ENCODE peak calls at places on chromosomes 16 and 17, in four cellular contexts. One of them, this sample, is unnamed.

GRCh38 chr17:36947922-36948716 is 635 bp upstream of the AATF start:
- DNase-seq in cardiac muscle cell: no peak
- DNase-seq in aorta: no peak
- DNase-seq in naive thymus-derived CD4-positive, alpha-beta T cell: peak; percentile 11
- DNase-seq in this sample: no peak

GRCh38 chr17:44633998-44634397 is 22.3 kb upstream of the MEIOC start:
- DNase-seq in cardiac muscle cell: no peak
- DNase-seq in aorta: no peak
- DNase-seq in naive thymus-derived CD4-positive, alpha-beta T cell: no peak
- DNase-seq in this sample: no peak

GRCh38 chr17:82098939-82099765 is 1.1 kb upstream of the FASN start:
- DNase-seq in cardiac muscle cell: no peak
- DNase-seq in aorta: no peak
- DNase-seq in naive thymus-derived CD4-positive, alpha-beta T cell: no peak
- DNase-seq in this sample: no peak

GRCh38 chr16:74726056-74726455 is 25.4 kb upstream of the MLKL start:
- DNase-seq in cardiac muscle cell: no peak
- DNase-seq in aorta: no peak
- DNase-seq in naive thymus-derived CD4-positive, alpha-beta T cell: no peak
- DNase-seq in this sample: no peak

GRCh38 chr16:66923247-66923851 is 2.0 kb downstream of the RRAD start:
- DNase-seq in cardiac muscle cell: peak; percentile 83
- DNase-seq in aorta: peak; percentile 92
- DNase-seq in naive thymus-derived CD4-positive, alpha-beta T cell: no peak
- DNase-seq in this sample: no peak

GRCh38 chr17:3754458-3755334 is 31.0 kb downstream of the HASPIN start:
- DNase-seq in cardiac muscle cell: no peak
- DNase-seq in aorta: no peak
- DNase-seq in naive thymus-derived CD4-positive, alpha-beta T cell: peak; percentile 75
- DNase-seq in this sample: peak; percentile 91

GRCh38 chr17:61017317-61018001 is 339.8 kb downstream of the BCAS3 start:
- DNase-seq in cardiac muscle cell: no peak
- DNase-seq in aorta: no peak
- DNase-seq in naive thymus-derived CD4-positive, alpha-beta T cell: no peak
- DNase-seq in this sample: no peak

GRCh38 chr16:51326131-51326856 is 175.2 kb upstream of the SALL1 start:
- DNase-seq in cardiac muscle cell: peak; percentile 78
- DNase-seq in aorta: no peak
- DNase-seq in naive thymus-derived CD4-positive, alpha-beta T cell: no peak
- DNase-seq in this sample: no peak

GRCh38 chr16:55325458-55326109 is 1.6 kb downstream of the IRX6 start:
- DNase-seq in cardiac muscle cell: no peak
- DNase-seq in aorta: no peak
- DNase-seq in naive thymus-derived CD4-positive, alpha-beta T cell: no peak
- DNase-seq in this sample: no peak

GRCh38 chr16:81707411-81708321 is 71.4 kb upstream of the PLCG2 start:
- DNase-seq in cardiac muscle cell: no peak
- DNase-seq in aorta: peak; percentile 75
- DNase-seq in naive thymus-derived CD4-positive, alpha-beta T cell: no peak
- DNase-seq in this sample: no peak

GRCh38 chr16:54507091-54507490 is 220.5 kb upstream of the IRX3 start:
- DNase-seq in cardiac muscle cell: peak; percentile 75
- DNase-seq in aorta: no peak
- DNase-seq in naive thymus-derived CD4-positive, alpha-beta T cell: no peak
- DNase-seq in this sample: no peak

GRCh38 chr17:8326591-8327583 is 12.8 kb upstream of the ODF4 start:
- DNase-seq in cardiac muscle cell: peak; percentile 61
- DNase-seq in aorta: peak; percentile 83
- DNase-seq in naive thymus-derived CD4-positive, alpha-beta T cell: peak; percentile 27
- DNase-seq in this sample: no peak

GRCh38 chr16:1220098-1220728 is 4.9 kb downstream of the TPSG1 start:
- DNase-seq in cardiac muscle cell: no peak
- DNase-seq in aorta: no peak
- DNase-seq in naive thymus-derived CD4-positive, alpha-beta T cell: no peak
- DNase-seq in this sample: no peak

GRCh38 chr16:8975039-8975438 is 11.3 kb upstream of the USP7 start:
- DNase-seq in cardiac muscle cell: no peak
- DNase-seq in aorta: peak; percentile 38
- DNase-seq in naive thymus-derived CD4-positive, alpha-beta T cell: no peak
- DNase-seq in this sample: no peak

GRCh38 chr17:56175299-56175935 is 22.1 kb downstream of the ANKFN1 start:
- DNase-seq in cardiac muscle cell: no peak
- DNase-seq in aorta: no peak
- DNase-seq in naive thymus-derived CD4-positive, alpha-beta T cell: no peak
- DNase-seq in this sample: no peak

GRCh38 chr17:50605434-50605833 is 29.2 kb upstream of the ABCC3 start:
- DNase-seq in cardiac muscle cell: peak; percentile 67
- DNase-seq in aorta: no peak
- DNase-seq in naive thymus-derived CD4-positive, alpha-beta T cell: no peak
- DNase-seq in this sample: no peak

GRCh38 chr16:65120811-65121721 is 797 bp downstream of the CDH11 start:
- DNase-seq in cardiac muscle cell: peak; percentile 47
- DNase-seq in aorta: peak; percentile 81
- DNase-seq in naive thymus-derived CD4-positive, alpha-beta T cell: no peak
- DNase-seq in this sample: no peak

GRCh38 chr16:5064915-5065314 is 841 bp downstream of the C16orf89 start:
- DNase-seq in cardiac muscle cell: no peak
- DNase-seq in aorta: peak; percentile 22
- DNase-seq in naive thymus-derived CD4-positive, alpha-beta T cell: no peak
- DNase-seq in this sample: no peak

GRCh38 chr16:48318630-48319029 is 66.6 kb downstream of the SIAH1 start:
- DNase-seq in cardiac muscle cell: peak; percentile 62
- DNase-seq in aorta: no peak
- DNase-seq in naive thymus-derived CD4-positive, alpha-beta T cell: peak; percentile 70
- DNase-seq in this sample: peak; percentile 25

GRCh38 chr16:84585886-84586285 is 32.0 kb downstream of the COTL1 start:
- DNase-seq in cardiac muscle cell: no peak
- DNase-seq in aorta: no peak
- DNase-seq in naive thymus-derived CD4-positive, alpha-beta T cell: no peak
- DNase-seq in this sample: no peak

GRCh38 chr17:33082529-33083148 is 91.0 kb downstream of the SPACA3 start:
- DNase-seq in cardiac muscle cell: no peak
- DNase-seq in aorta: no peak
- DNase-seq in naive thymus-derived CD4-positive, alpha-beta T cell: no peak
- DNase-seq in this sample: no peak

GRCh38 chr16:88677721-88678120 is 8.6 kb downstream of the SNAI3 start:
- DNase-seq in cardiac muscle cell: no peak
- DNase-seq in aorta: no peak
- DNase-seq in naive thymus-derived CD4-positive, alpha-beta T cell: no peak
- DNase-seq in this sample: no peak

GRCh38 chr16:50467943-50468748 is 80.0 kb upstream of the NKD1 start:
- DNase-seq in cardiac muscle cell: no peak
- DNase-seq in aorta: peak; percentile 78
- DNase-seq in naive thymus-derived CD4-positive, alpha-beta T cell: peak; percentile 20
- DNase-seq in this sample: no peak

GRCh38 chr16:83113317-83113716 is 486.5 kb downstream of the CDH13 start:
- DNase-seq in cardiac muscle cell: peak; percentile 51
- DNase-seq in aorta: no peak
- DNase-seq in naive thymus-derived CD4-positive, alpha-beta T cell: no peak
- DNase-seq in this sample: no peak

GRCh38 chr17:6924121-6924676 is 71.7 kb upstream of the ALOX12 start:
- DNase-seq in cardiac muscle cell: no peak
- DNase-seq in aorta: no peak
- DNase-seq in naive thymus-derived CD4-positive, alpha-beta T cell: peak; percentile 43
- DNase-seq in this sample: no peak

GRCh38 chr17:30543456-30543855 is 66.2 kb downstream of the GOSR1 start:
- DNase-seq in cardiac muscle cell: no peak
- DNase-seq in aorta: no peak
- DNase-seq in naive thymus-derived CD4-positive, alpha-beta T cell: no peak
- DNase-seq in this sample: no peak

GRCh38 chr16:48284772-48285409 is 37.6 kb upstream of the ABCC11 start:
- DNase-seq in cardiac muscle cell: no peak
- DNase-seq in aorta: no peak
- DNase-seq in naive thymus-derived CD4-positive, alpha-beta T cell: no peak
- DNase-seq in this sample: no peak

GRCh38 chr17:81514485-81514734 is 1.8 kb upstream of the ACTG1 start:
- DNase-seq in cardiac muscle cell: no peak
- DNase-seq in aorta: no peak
- DNase-seq in naive thymus-derived CD4-positive, alpha-beta T cell: peak; percentile 34
- DNase-seq in this sample: no peak

DNA sequence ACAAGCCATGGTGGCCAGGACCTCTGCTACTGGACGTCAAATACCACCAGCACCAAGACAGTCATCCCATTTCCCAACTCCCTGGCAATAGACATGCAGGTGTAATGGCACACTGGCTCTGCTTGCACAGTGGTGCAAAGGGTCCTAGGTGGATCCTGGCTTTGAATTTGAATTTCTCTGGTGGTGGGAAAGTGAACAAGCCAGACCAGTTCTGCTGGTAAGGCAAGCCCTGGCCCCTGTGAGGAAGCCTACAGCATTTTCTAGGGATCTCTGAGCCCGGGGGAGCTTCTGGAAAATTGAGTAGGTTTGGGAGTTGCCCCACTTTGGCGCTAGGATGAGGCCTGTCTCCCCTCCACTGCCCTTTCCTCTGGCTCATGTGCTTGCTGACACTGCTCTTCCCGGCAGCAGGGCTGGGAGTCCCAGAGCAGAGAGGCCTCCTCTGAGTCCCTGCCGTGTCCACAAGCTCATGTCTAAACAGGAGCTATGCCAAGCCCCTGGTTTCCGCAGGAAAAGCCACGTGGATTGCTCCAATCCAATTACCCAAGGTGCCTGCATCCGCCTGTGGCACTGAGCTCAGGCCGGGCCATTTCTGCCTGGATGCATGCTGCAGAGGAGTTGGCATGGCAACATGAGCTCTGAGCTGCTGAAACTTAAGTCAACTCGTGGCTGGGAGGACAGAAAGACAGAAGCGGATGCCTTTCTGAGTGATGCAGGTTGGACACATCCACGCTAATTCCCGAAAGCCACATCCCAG is 67.0 kb downstream of the PRMT7 start:
- DNase-seq in cardiac muscle cell: peak; percentile 33
- DNase-seq in aorta: no peak
- DNase-seq in naive thymus-derived CD4-positive, alpha-beta T cell: no peak
- DNase-seq in this sample: no peak
- H3K4me1 ChIP-seq in cardiac muscle cell: peaks cover 4% of the 10 kb centered on the region
- H3K4me1 ChIP-seq in aorta: no peaks in the 10 kb centered on the region
- H3K4me1 ChIP-seq in naive thymus-derived CD4-positive, alpha-beta T cell: peaks cover 24% of the 10 kb centered on the region
- H3K4me1 ChIP-seq in this sample: peaks cover 2% of the 10 kb centered on the region

GRCh38 chr17:9768381-9768934 is 22.9 kb downstream of the DHRS7C start:
- DNase-seq in cardiac muscle cell: peak; percentile 55
- DNase-seq in aorta: no peak
- DNase-seq in naive thymus-derived CD4-positive, alpha-beta T cell: peak; percentile 4
- DNase-seq in this sample: no peak
- H3K4me1 ChIP-seq in cardiac muscle cell: no peaks in the 10 kb centered on the region
- H3K4me1 ChIP-seq in aorta: no peaks in the 10 kb centered on the region
- H3K4me1 ChIP-seq in naive thymus-derived CD4-positive, alpha-beta T cell: no peaks in the 10 kb centered on the region
- H3K4me1 ChIP-seq in this sample: no peaks in the 10 kb centered on the region

DNA sequence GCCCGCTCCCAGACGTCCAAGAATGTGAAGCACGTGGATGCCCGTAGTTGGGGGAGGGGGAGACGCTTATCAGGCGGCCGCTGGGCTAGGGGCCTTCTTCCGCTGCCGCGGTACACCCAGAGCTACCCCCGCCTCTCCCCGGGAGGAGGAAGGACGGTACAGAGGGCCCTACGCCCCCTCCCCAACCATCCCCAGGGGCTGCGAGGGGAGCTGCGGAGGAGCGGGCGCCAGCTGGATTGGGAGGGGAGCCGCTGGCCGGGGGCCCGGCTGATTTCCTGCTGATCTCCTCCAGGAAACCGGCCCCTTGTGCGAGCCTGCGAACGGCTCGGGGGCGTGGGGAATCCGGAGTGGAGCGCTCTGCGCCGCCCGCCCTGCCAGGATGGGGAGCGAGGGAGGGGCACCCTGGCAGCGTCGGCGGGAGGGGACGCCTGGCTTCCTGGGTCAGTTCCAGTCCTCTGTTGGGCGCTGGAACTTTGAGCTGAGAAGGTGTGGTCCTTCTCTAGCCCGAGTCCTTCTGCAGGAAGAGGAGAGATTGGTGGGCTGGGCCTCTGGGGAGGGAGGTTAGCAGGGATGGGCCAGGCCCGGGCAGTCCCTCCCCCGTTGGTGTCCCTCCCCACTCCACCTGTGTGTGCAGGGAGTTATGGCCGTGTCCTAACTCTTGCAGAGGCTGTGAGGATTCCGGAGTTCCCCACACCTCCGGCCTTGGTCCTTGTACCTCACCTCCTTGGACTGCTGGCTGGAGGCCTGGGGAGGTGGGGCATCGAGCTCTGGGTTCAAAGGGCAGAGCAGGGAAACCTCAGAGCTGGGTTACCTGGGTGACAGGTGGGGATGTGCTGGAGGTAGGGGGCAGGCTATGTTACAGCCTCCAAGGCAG is 19.1 kb downstream of the GJD3 start:
- DNase-seq in cardiac muscle cell: peak; percentile 81
- DNase-seq in aorta: peak; percentile 90
- DNase-seq in naive thymus-derived CD4-positive, alpha-beta T cell: peak; percentile 37
- DNase-seq in this sample: no peak
- H3K4me1 ChIP-seq in cardiac muscle cell: peaks cover 65% of the 10 kb centered on the region
- H3K4me1 ChIP-seq in aorta: no peaks in the 10 kb centered on the region
- H3K4me1 ChIP-seq in naive thymus-derived CD4-positive, alpha-beta T cell: peaks cover 66% of the 10 kb centered on the region
- H3K4me1 ChIP-seq in this sample: peaks cover 32% of the 10 kb centered on the region

GRCh38 chr17:1998426-1998784 is 26.7 kb downstream of the RTN4RL1 start:
- DNase-seq in cardiac muscle cell: no peak
- DNase-seq in aorta: peak; percentile 82
- DNase-seq in naive thymus-derived CD4-positive, alpha-beta T cell: no peak
- DNase-seq in this sample: no peak
- H3K4me1 ChIP-seq in cardiac muscle cell: peaks cover 60% of the 10 kb centered on the region
- H3K4me1 ChIP-seq in aorta: no peaks in the 10 kb centered on the region
- H3K4me1 ChIP-seq in naive thymus-derived CD4-positive, alpha-beta T cell: no peaks in the 10 kb centered on the region
- H3K4me1 ChIP-seq in this sample: no peaks in the 10 kb centered on the region

DNA sequence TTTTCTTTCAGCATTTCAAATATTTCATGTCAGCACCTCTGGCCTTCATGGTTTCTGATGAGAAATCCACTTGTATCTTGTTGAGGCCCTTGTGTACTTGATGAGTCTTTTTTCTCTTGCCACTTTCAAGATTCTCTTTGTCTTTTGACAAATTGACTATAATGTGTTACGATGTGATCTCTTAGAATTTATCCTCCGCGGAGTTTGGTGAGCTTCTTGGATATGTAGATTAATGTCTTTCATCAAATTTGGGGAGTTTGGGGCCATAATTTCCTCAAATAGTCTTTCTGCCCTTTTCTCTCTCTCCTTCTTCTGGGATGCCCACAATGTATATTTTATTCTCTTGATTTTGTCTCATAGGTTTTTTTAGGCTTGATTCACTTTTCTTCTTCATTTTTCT is 96.0 kb downstream of the CHD9 start:
- DNase-seq in cardiac muscle cell: no peak
- DNase-seq in aorta: no peak
- DNase-seq in naive thymus-derived CD4-positive, alpha-beta T cell: no peak
- DNase-seq in this sample: no peak
- H3K4me1 ChIP-seq in cardiac muscle cell: peaks cover 4% of the 10 kb centered on the region
- H3K4me1 ChIP-seq in aorta: no peaks in the 10 kb centered on the region
- H3K4me1 ChIP-seq in naive thymus-derived CD4-positive, alpha-beta T cell: no peaks in the 10 kb centered on the region
- H3K4me1 ChIP-seq in this sample: no peaks in the 10 kb centered on the region